ENCODE peak calls at places on chromosome 5, in five cellular contexts. K, W, Q, A and P are unnamed samples.

GRCh38 chr5:80959768-80960442 is at the start of gene RASGRF2:
- DNase-seq in K (peak; percentile 49), W (no peak), Q (peak; percentile 85), A (peak; percentile 26), P (peak; percentile 78)

GRCh38 chr5:38105231-38105570 is 153.2 kb upstream of the EGFLAM start:
- DNase-seq in K (no peak), W (no peak), Q (no peak), A (no peak), P (no peak)

GRCh38 chr5:112492291-112492690 is 73.2 kb upstream of the EPB41L4A start:
- DNase-seq in K (peak; percentile 45), W (peak; percentile 58), Q (peak; percentile 53), A (peak; percentile 55), P (peak; percentile 69)

GRCh38 chr5:171336486-171337206 is 27.6 kb downstream of the TLX3 start:
- DNase-seq in K (peak; percentile 20), W (no peak), Q (peak; percentile 78), A (peak; percentile 36), P (peak; percentile 54)

GRCh38 chr5:116576043-116576713 is 1.6 kb upstream of the SEMA6A start:
- DNase-seq in K (peak; percentile 71), W (no peak), Q (peak; percentile 95), A (peak; percentile 55), P (peak; percentile 30)

GRCh38 chr5:105789246-105789645 is 1881.5 kb downstream of the EFNA5 start:
- DNase-seq in K (no peak), W (no peak), Q (no peak), A (no peak), P (no peak)

GRCh38 chr5:6581090-6581489 is 51.8 kb downstream of the NSUN2 start:
- DNase-seq in K (no peak), W (no peak), Q (peak; percentile 84), A (no peak), P (no peak)

GRCh38 chr5:155941340-155941739 is 385.6 kb upstream of the SGCD start:
- DNase-seq in K (no peak), W (no peak), Q (no peak), A (no peak), P (no peak)

GRCh38 chr5:1497795-1498622 is 25.8 kb downstream of the LPCAT1 start:
- DNase-seq in K (peak; percentile 39), W (no peak), Q (no peak), A (no peak), P (no peak)

GRCh38 chr5:10581867-10582511 is 18.1 kb downstream of the ANKRD33B start:
- DNase-seq in K (no peak), W (no peak), Q (peak; percentile 69), A (no peak), P (no peak)
- H3K27ac ChIP-seq in K (no peak overlapping the region), W (no peak overlapping the region), Q (no peak overlapping the region), A (no peak overlapping the region), P (peak overlapping the region; percentile 38)

GRCh38 chr5:122093861-122094650 is 16.0 kb upstream of the LOX start:
- DNase-seq in K (no peak), W (no peak), Q (no peak), A (no peak), P (no peak)

GRCh38 chr5:122093415-122093814 is 15.4 kb upstream of the LOX start:
- DNase-seq in K (no peak), W (no peak), Q (no peak), A (no peak), P (no peak)

GRCh38 chr5:122095158-122095557 is 17.1 kb upstream of the LOX start:
- DNase-seq in K (no peak), W (no peak), Q (no peak), A (no peak), P (no peak)

GRCh38 chr5:122099060-122099790 is 21.2 kb upstream of the LOX start:
- DNase-seq in K (no peak), W (no peak), Q (peak; percentile 73), A (no peak), P (no peak)

GRCh38 chr5:122097391-122097790 is 19.3 kb upstream of the LOX start:
- DNase-seq in K (no peak), W (no peak), Q (no peak), A (no peak), P (no peak)
- TF ChIP-seq CTCF in K (no peak), W (no peak), Q (no peak), A (no peak), P (no peak)

DNA sequence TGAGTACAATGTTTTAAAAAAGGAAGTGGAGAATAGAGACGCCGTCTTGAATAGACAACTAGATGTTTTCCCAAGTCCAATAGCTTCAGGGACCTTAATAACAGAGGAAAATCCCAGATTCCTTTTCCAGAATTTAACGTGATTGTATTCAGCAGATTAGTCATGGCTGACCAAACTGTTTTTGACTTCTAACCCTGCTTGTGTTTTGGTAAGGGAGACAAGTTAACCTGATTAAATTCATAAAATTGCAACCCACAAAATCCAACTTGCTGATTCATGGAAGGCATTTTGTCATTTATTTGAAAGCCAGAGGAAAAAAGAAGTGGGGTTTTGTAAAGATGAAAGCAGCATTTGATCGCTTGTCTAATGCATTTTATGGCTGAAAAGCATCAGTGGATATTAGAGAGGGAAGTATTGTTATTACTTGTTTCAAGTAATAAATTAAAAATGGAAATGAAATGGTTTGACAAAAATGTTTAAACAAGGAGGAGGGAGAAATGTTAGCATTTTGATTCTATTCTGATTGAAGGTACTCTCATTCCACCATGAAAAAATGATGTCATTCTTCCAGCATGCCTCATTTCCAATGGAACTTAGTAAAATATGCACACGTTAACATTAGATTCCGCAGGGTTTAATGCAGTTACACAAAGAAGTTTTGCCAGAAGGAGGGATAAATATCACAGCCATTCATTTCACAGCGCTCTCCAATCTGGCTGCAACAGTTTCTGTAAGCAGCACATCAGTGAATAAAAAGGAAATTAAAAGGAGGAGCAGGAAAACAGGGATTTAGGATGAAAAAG is 314.6 kb downstream of the PRR16 start:
- DNase-seq in K (no peak), W (no peak), Q (peak; percentile 50), A (no peak), P (no peak)
- H3K27ac ChIP-seq in K (no peak overlapping the region), W (no peak overlapping the region), Q (peak overlapping the region; percentile 78), A (no peak overlapping the region), P (no peak overlapping the region)

GRCh38 chr5:135569755-135570452 is 8.9 kb downstream of the CXCL14 start:
- DNase-seq in K (peak; percentile 18), W (no peak), Q (no peak), A (peak; percentile 45), P (no peak)

GRCh38 chr5:135571902-135572301 is 6.9 kb downstream of the CXCL14 start:
- DNase-seq in K (no peak), W (no peak), Q (no peak), A (no peak), P (no peak)

GRCh38 chr5:135568923-135569360 is 9.8 kb downstream of the CXCL14 start:
- DNase-seq in K (no peak), W (no peak), Q (peak; percentile 27), A (no peak), P (no peak)

GRCh38 chr5:135571210-135571609 is 7.6 kb downstream of the CXCL14 start:
- DNase-seq in K (no peak), W (no peak), Q (no peak), A (no peak), P (no peak)

GRCh38 chr5:135570453-135570764 is 8.4 kb downstream of the CXCL14 start:
- DNase-seq in K (no peak), W (no peak), Q (no peak), A (no peak), P (no peak)
- TF ChIP-seq CTCF in K (no peak), W (no peak), Q (no peak), A (no peak), P (no peak)

DNA sequence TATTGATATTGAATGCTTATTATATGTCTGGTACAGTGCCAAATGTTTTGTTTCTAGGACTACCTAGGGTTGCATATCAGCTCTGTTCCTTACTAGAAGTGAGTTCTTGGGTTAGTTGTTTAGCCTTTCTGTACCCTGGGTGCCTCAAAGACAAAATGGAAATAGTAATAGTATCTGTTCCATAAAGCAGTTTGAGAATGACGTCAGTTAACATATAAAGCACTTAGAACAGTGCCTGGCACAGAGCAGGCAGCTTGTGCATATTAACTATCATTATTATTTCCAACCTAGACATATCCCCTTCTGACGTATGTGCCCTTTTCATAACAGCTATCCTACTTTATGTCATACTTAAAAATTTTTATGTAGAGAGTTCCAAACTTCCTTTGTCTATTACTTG is 42.8 kb downstream of the PRDM6 start:
- DNase-seq in K (no peak), W (no peak), Q (no peak), A (no peak), P (no peak)
- H3K27ac ChIP-seq in K (no peak overlapping the region), W (no peak overlapping the region), Q (no peak overlapping the region), A (no peak overlapping the region), P (no peak overlapping the region)

GRCh38 chr5:124960266-124960665 is 213.8 kb upstream of the ZNF608 start:
- DNase-seq in K (no peak), W (no peak), Q (no peak), A (no peak), P (no peak)
- TF ChIP-seq CTCF in K (no peak), W (no peak), Q (no peak), A (no peak), P (no peak)

GRCh38 chr5:77368367-77368766 is 123.7 kb downstream of the WDR41 start:
- DNase-seq in K (no peak), W (no peak), Q (no peak), A (no peak), P (no peak)

GRCh38 chr5:77367733-77368132 is 124.4 kb downstream of the WDR41 start:
- DNase-seq in K (no peak), W (no peak), Q (no peak), A (no peak), P (no peak)

GRCh38 chr5:77360969-77361368 is 131.1 kb downstream of the WDR41 start:
- DNase-seq in K (no peak), W (no peak), Q (no peak), A (no peak), P (no peak)

GRCh38 chr5:77369566-77369965 is 122.5 kb downstream of the WDR41 start:
- DNase-seq in K (no peak), W (no peak), Q (no peak), A (no peak), P (no peak)

GRCh38 chr5:77366717-77367500 is 125.2 kb downstream of the WDR41 start:
- DNase-seq in K (no peak), W (no peak), Q (no peak), A (no peak), P (no peak)
- H3K27ac ChIP-seq in K (no peak overlapping the region), W (no peak overlapping the region), Q (no peak overlapping the region), A (no peak overlapping the region), P (no peak overlapping the region)

GRCh38 chr5:160970605-160971191 is 118.7 kb upstream of the ATP10B start:
- DNase-seq in K (no peak), W (no peak), Q (no peak), A (no peak), P (no peak)
- TF ChIP-seq CTCF in K (no peak), W (no peak), Q (peak; percentile 14), A (no peak), P (peak; percentile 25)